ENCODE peak calls at places on chromosomes 12 and 14, in seven cellular contexts. L is fibroblast of lung, E is right cardiac atrium, R is cardiac muscle cell, V is HCT116, C is lung, D is upper lobe of right lung. N is an unnamed sample.

GRCh38 chr12:33825986-33826602 is 196.2 kb upstream of the ALG10 start:
- DNase-seq in E (no peak), D (no peak), C (no peak), L (no peak), R (no peak), V (no peak), N (no peak)

GRCh38 chr14:61477845-61478438 is 156.6 kb downstream of the PRKCH start:
- DNase-seq in E (peak; percentile 90), D (peak; percentile 91), L (peak; percentile 47), C (peak; percentile 72), R (no peak), V (peak; percentile 40), N (no peak)

GRCh38 chr12:62776575-62776974 is 158.4 kb downstream of the PPM1H start:
- DNase-seq in E (no peak), V (no peak), C (no peak), L (no peak), R (no peak), D (no peak), N (no peak)

GRCh38 chr12:104137175-104137901 is 672 bp downstream of the NFYB start:
- DNase-seq in D (peak; percentile 73), R (peak; percentile 51), V (no peak), E (peak; percentile 79), L (peak; percentile 84), C (peak; percentile 34), N (peak; percentile 29)

GRCh38 chr12:31362115-31362758 is 36.3 kb upstream of the SINHCAF start:
- DNase-seq in C (no peak), L (no peak), V (no peak), E (no peak), D (no peak), R (peak; percentile 25), N (peak; percentile 24)

GRCh38 chr12:99454539-99455172 is 192.9 kb upstream of the GARIN6 start:
- DNase-seq in L (peak; percentile 9), E (no peak), V (no peak), C (no peak), D (no peak), R (no peak), N (no peak)

GRCh38 chr12:102095677-102096263 is 24.1 kb downstream of the NUP37 start:
- DNase-seq in E (no peak), D (no peak), V (no peak), C (no peak), R (peak; percentile 15), L (peak; percentile 17), N (no peak)

GRCh38 chr12:110073049-110073831 is 24.9 kb upstream of the C12orf76 start:
- DNase-seq in L (peak; percentile 20), C (peak; percentile 39), D (peak; percentile 71), E (peak; percentile 75), V (no peak), R (no peak), N (peak; percentile 19)

GRCh38 chr14:53147208-53147607 is 5.9 kb downstream of the DDHD1 start:
- DNase-seq in L (no peak), R (no peak), V (no peak), D (no peak), E (no peak), C (no peak), N (no peak)

GRCh38 chr14:64841121-64841611 is 38.5 kb downstream of the SPTB start:
- DNase-seq in V (peak; percentile 56), C (no peak), E (no peak), D (no peak), R (peak; percentile 45), L (peak; percentile 67), N (no peak)

GRCh38 chr12:95130096-95130495 is 56.7 kb upstream of the NR2C1 start:
- DNase-seq in E (no peak), C (no peak), D (no peak), L (peak; percentile 72), V (no peak), R (no peak), N (no peak)

GRCh38 chr14:52080817-52081755 is 12.2 kb upstream of the NID2 start:
- DNase-seq in R (peak; percentile 43), D (no peak), E (peak; percentile 61), V (peak; percentile 3), L (peak; percentile 96), C (no peak), N (no peak)

GRCh38 chr12:51183816-51184215 is 10.9 kb upstream of the TFCP2 start:
- DNase-seq in D (no peak), C (no peak), L (peak; percentile 47), V (no peak), E (peak; percentile 75), R (peak; percentile 80), N (no peak)

GRCh38 chr14:33978892-33979612 is 28.2 kb upstream of the EGLN3 start:
- DNase-seq in C (no peak), L (no peak), D (no peak), R (no peak), E (no peak), V (no peak), N (no peak)

GRCh38 chr12:84502907-84503787 is 409.5 kb downstream of the SLC6A15 start:
- DNase-seq in R (peak; percentile 49), C (peak; percentile 47), E (peak; percentile 52), V (peak; percentile 42), L (peak; percentile 39), D (no peak), N (no peak)

GRCh38 chr14:68238956-68239355 is 419.4 kb downstream of the RAD51B start:
- DNase-seq in C (no peak), R (no peak), L (no peak), E (no peak), D (no peak), V (no peak), N (no peak)

GRCh38 chr12:2540535-2540941 is 254.2 kb upstream of the FKBP4 start:
- DNase-seq in D (peak; percentile 58), V (no peak), L (no peak), R (peak; percentile 73), E (peak; percentile 64), C (no peak), N (no peak)

GRCh38 chr14:34461334-34462131 is 507 bp downstream of the SPTSSA start:
- DNase-seq in C (peak; percentile 51), V (peak; percentile 13), D (peak; percentile 79), L (peak; percentile 47), R (peak; percentile 86), E (peak; percentile 78), N (peak; percentile 18)

GRCh38 chr12:14148489-14149240 is 167.3 kb upstream of the GRIN2B start:
- DNase-seq in E (no peak), V (no peak), L (no peak), D (no peak), R (no peak), C (no peak), N (no peak)

GRCh38 chr12:46415552-46415951 is 43.0 kb upstream of the SLC38A2 start:
- DNase-seq in L (no peak), D (no peak), R (no peak), C (no peak), E (peak; percentile 75), V (no peak), N (no peak)

GRCh38 chr14:94363171-94363624 is 25.2 kb downstream of the SERPINA1 start:
- DNase-seq in D (no peak), C (no peak), E (no peak), V (no peak), L (no peak), R (no peak), N (no peak)

GRCh38 chr14:94360945-94361565 is 27.3 kb downstream of the SERPINA1 start:
- DNase-seq in L (no peak), D (no peak), R (no peak), C (no peak), E (no peak), V (no peak), N (no peak)

GRCh38 chr14:94361682-94362081 is 26.7 kb downstream of the SERPINA1 start:
- DNase-seq in C (no peak), V (no peak), L (no peak), D (no peak), R (no peak), E (no peak), N (no peak)

GRCh38 chr14:94364037-94364436 is 24.4 kb downstream of the SERPINA1 start:
- DNase-seq in C (no peak), E (no peak), V (no peak), D (peak; percentile 29), L (no peak), R (no peak), N (no peak)

DNA sequence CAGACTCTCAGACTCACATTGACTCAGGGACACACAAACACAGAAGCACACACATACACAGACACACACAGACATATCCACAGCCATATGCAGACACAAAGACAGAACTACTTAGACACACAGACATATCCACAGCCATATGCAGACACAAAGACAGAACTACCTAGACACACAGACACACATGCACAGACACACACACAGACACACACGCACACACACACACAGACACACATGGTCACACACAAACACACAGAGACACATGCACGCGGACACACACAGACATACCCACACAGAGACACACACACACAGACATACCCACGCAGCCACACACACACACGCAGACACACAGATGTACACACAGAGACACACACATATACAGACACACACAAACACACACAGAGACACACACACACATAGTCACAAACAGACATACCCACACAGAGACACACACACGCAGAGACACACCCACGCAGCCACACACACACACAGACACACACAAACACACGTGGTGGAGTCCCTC is 25.7 kb downstream of the SERPINA1 start:
- DNase-seq in R (no peak), D (no peak), L (no peak), V (no peak), C (no peak), E (no peak), N (no peak)
- H3K4me1 ChIP-seq in R (no peaks in the 10 kb centered on the region), D (no peaks in the 10 kb centered on the region), L (no peaks in the 10 kb centered on the region), V (no peaks in the 10 kb centered on the region), C (no peaks in the 10 kb centered on the region), E (no peaks in the 10 kb centered on the region), N (no peaks in the 10 kb centered on the region)

GRCh38 chr12:108852674-108853073 is 4.7 kb downstream of the SSH1 start:
- DNase-seq in V (no peak), L (peak; percentile 48), E (peak; percentile 59), D (no peak), C (no peak), R (no peak), N (no peak)
- H3K4me3 ChIP-seq in V (no peak overlapping the region), L (no peak overlapping the region), E (no peak overlapping the region), D (peak overlapping the region; percentile 17), C (no peak overlapping the region), R (no peak overlapping the region), N (no peak overlapping the region)

GRCh38 chr14:75283884-75284563 is 5.4 kb downstream of the FOS start:
- DNase-seq in C (no peak), V (no peak), L (peak; percentile 26), D (peak; percentile 56), R (no peak), E (peak; percentile 30), N (peak; percentile 53)
- H3K4me1 ChIP-seq in C (peaks cover 7% of the 10 kb centered on the region), V (peaks cover 3% of the 10 kb centered on the region), L (no peaks in the 10 kb centered on the region), D (peaks cover 19% of the 10 kb centered on the region), R (peaks cover 29% of the 10 kb centered on the region), E (peaks cover 7% of the 10 kb centered on the region), N (peaks cover 12% of the 10 kb centered on the region)

GRCh38 chr12:25384954-25385216 is 134.2 kb upstream of the KRAS start:
- DNase-seq in C (no peak), L (no peak), E (no peak), R (no peak), D (no peak), V (no peak), N (no peak)

GRCh38 chr12:25384038-25384953 is 133.6 kb upstream of the KRAS start:
- DNase-seq in E (no peak), R (no peak), L (no peak), V (no peak), C (no peak), D (no peak), N (no peak)

GRCh38 chr12:25386823-25387134 is 136.1 kb upstream of the KRAS start:
- DNase-seq in E (peak; percentile 54), V (no peak), C (no peak), R (peak; percentile 15), D (no peak), L (no peak), N (peak; percentile 29)

GRCh38 chr12:25388216-25388615 is 137.5 kb upstream of the KRAS start:
- DNase-seq in E (no peak), V (no peak), D (no peak), L (peak; percentile 70), R (no peak), C (no peak), N (no peak)

GRCh38 chr12:25387136-25388050 is 136.7 kb upstream of the KRAS start:
- DNase-seq in R (peak; percentile 92), V (peak; percentile 84), E (peak; percentile 93), L (peak; percentile 81), D (peak; percentile 70), C (peak; percentile 85), N (peak; percentile 73)
- H3K4me3 ChIP-seq in R (peak overlapping the region; percentile 56), V (peak overlapping the region; percentile 76), E (peak overlapping the region; percentile 61), L (peak overlapping the region; percentile 56), D (peak overlapping the region; percentile 69), C (no peak overlapping the region), N (peak overlapping the region; percentile 97)